ENCODE peak calls at places on chromosomes 5 and 9, in eight cellular contexts. B is GM10248, Q is HepG2, K is A549, M is lung, R is HFF-Myc, Y is transverse colon, D is left ventricle myocardium inferior. A is an unnamed sample.

GRCh38 chr5:26649000-26649399 is 389.4 kb downstream of the CDH9 start:
- DNase-seq in B (no peak), Q (no peak), K (no peak), M (no peak), R (no peak), Y (no peak), D (no peak), A (no peak)

GRCh38 chr5:19531374-19531952 is 456.5 kb downstream of the CDH18 start:
- DNase-seq in B (no peak), Q (no peak), K (no peak), M (no peak), R (no peak), Y (no peak), D (no peak), A (no peak)

GRCh38 chr5:98341711-98342042 is 431.8 kb upstream of the RGMB start:
- DNase-seq in B (no peak), Q (no peak), K (no peak), M (no peak), R (no peak), Y (no peak), D (no peak), A (no peak)

GRCh38 chr5:378301-378891 is 56.9 kb downstream of the AHRR start:
- DNase-seq in B (no peak), Q (no peak), K (no peak), M (no peak), R (no peak), Y (peak), D (no peak), A (no peak)

GRCh38 chr9:3848445-3849114 is 322.8 kb upstream of the RFX3 start:
- DNase-seq in B (no peak), Q (peak), K (peak), M (no peak), R (no peak), Y (no peak), D (no peak), A (no peak)

GRCh38 chr9:114238919-114239879 is 83.7 kb upstream of the ORM1 start:
- DNase-seq in B (no peak), Q (peak), K (peak), M (no peak), R (peak), Y (no peak), D (no peak), A (peak)

GRCh38 chr5:100900142-100900795 is 2.8 kb downstream of the ST8SIA4 start:
- DNase-seq in B (no peak), Q (no peak), K (peak), M (peak), R (no peak), Y (peak), D (peak), A (no peak)

GRCh38 chr9:114396558-114397218 is 8.9 kb upstream of the AKNA start:
- DNase-seq in B (no peak), Q (peak), K (peak), M (peak), R (no peak), Y (no peak), D (no peak), A (no peak)

GRCh38 chr5:137570070-137570469 is 70.9 kb upstream of the SPOCK1 start:
- DNase-seq in B (no peak), Q (no peak), K (no peak), M (no peak), R (no peak), Y (no peak), D (no peak), A (no peak)

GRCh38 chr5:66252849-66253248 is 108.7 kb downstream of the SREK1 start:
- DNase-seq in B (no peak), Q (no peak), K (no peak), M (no peak), R (no peak), Y (no peak), D (no peak), A (no peak)

GRCh38 chr9:88460583-88461332 is 72.5 kb downstream of the SPIN1 start:
- DNase-seq in B (no peak), Q (no peak), K (peak), M (no peak), R (no peak), Y (no peak), D (no peak), A (no peak)

GRCh38 chr5:66877843-66878242 is 281.6 kb downstream of the MAST4 start:
- DNase-seq in B (no peak), Q (no peak), K (peak), M (no peak), R (no peak), Y (no peak), D (no peak), A (no peak)

GRCh38 chr5:138274189-138274853 is at the start of gene GFRA3:
- DNase-seq in B (peak), Q (no peak), K (no peak), M (no peak), R (no peak), Y (no peak), D (no peak), A (no peak)

GRCh38 chr5:35860686-35861085 is 4.0 kb downstream of the IL7R start:
- DNase-seq in B (no peak), Q (no peak), K (no peak), M (no peak), R (no peak), Y (no peak), D (no peak), A (no peak)

GRCh38 chr5:52754051-52754450 is 33.7 kb upstream of the ITGA1 start:
- DNase-seq in B (no peak), Q (no peak), K (no peak), M (no peak), R (no peak), Y (no peak), D (no peak), A (no peak)

GRCh38 chr5:124867064-124867707 is 120.7 kb upstream of the ZNF608 start:
- DNase-seq in B (no peak), Q (no peak), K (no peak), M (no peak), R (peak), Y (no peak), D (no peak), A (no peak)

GRCh38 chr5:157860898-157861894 is 2.3 kb upstream of the CLINT1 start:
- DNase-seq in B (peak), Q (peak), K (no peak), M (no peak), R (no peak), Y (peak), D (no peak), A (no peak)

GRCh38 chr5:4563400-4563799 is 576.7 kb upstream of the ADAMTS16 start:
- DNase-seq in B (no peak), Q (no peak), K (peak), M (no peak), R (no peak), Y (no peak), D (no peak), A (no peak)

GRCh38 chr9:86948153-86948929 is 1.0 kb upstream of the GAS1 start:
- DNase-seq in B (peak), Q (peak), K (peak), M (peak), R (no peak), Y (peak), D (peak), A (no peak)

GRCh38 chr5:558871-559503 is 34.7 kb upstream of the SLC9A3 start:
- DNase-seq in B (no peak), Q (no peak), K (no peak), M (no peak), R (no peak), Y (no peak), D (no peak), A (no peak)

GRCh38 chr5:94575196-94575595 is 43.2 kb downstream of the KIAA0825 start:
- DNase-seq in B (no peak), Q (no peak), K (no peak), M (no peak), R (no peak), Y (no peak), D (no peak), A (no peak)

GRCh38 chr5:143244990-143245389 is 158.5 kb downstream of the NR3C1 start:
- DNase-seq in B (no peak), Q (no peak), K (no peak), M (no peak), R (no peak), Y (no peak), D (no peak), A (no peak)

GRCh38 chr5:72597456-72597948 is 90.3 kb upstream of the ZNF366 start:
- DNase-seq in B (no peak), Q (no peak), K (peak), M (no peak), R (peak), Y (no peak), D (no peak), A (no peak)

GRCh38 chr5:1521054-1521453 is 2.7 kb downstream of the LPCAT1 start:
- DNase-seq in B (no peak), Q (no peak), K (no peak), M (peak), R (no peak), Y (peak), D (no peak), A (peak)

GRCh38 chr5:132777209-132778069 is at the start of gene SEPTIN8:
- DNase-seq in B (peak), Q (no peak), K (peak), M (no peak), R (no peak), Y (peak), D (peak), A (peak)

GRCh38 chr9:112142420-112142819 is 32.7 kb downstream of the SUSD1 start:
- DNase-seq in B (no peak), Q (no peak), K (no peak), M (no peak), R (no peak), Y (no peak), D (no peak), A (no peak)

GRCh38 chr5:69414885-69415583 is at the start of gene MARVELD2:
- DNase-seq in B (peak), Q (peak), K (peak), M (peak), R (no peak), Y (peak), D (peak), A (no peak)

GRCh38 chr5:148735301-148735700 is 81.0 kb upstream of the HTR4 start:
- DNase-seq in B (no peak), Q (no peak), K (no peak), M (no peak), R (no peak), Y (no peak), D (no peak), A (no peak)

GRCh38 chr9:130857864-130858730 is 23.0 kb downstream of the ABL1 start:
- DNase-seq in B (no peak), Q (no peak), K (no peak), M (no peak), R (no peak), Y (peak), D (peak), A (no peak)

GRCh38 chr5:38719403-38719802 is 126.4 kb upstream of the OSMR start:
- DNase-seq in B (no peak), Q (no peak), K (no peak), M (no peak), R (no peak), Y (no peak), D (no peak), A (no peak)

GRCh38 chr9:69207503-69207902 is 33.4 kb downstream of the TJP2 start:
- DNase-seq in B (no peak), Q (no peak), K (no peak), M (no peak), R (no peak), Y (no peak), D (peak), A (no peak)

GRCh38 chr5:41722359-41722950 is 147.8 kb downstream of the OXCT1 start:
- DNase-seq in B (no peak), Q (no peak), K (no peak), M (no peak), R (no peak), Y (no peak), D (no peak), A (no peak)

GRCh38 chr5:146962801-146963355 is 84.3 kb upstream of the PPP2R2B start:
- DNase-seq in B (no peak), Q (no peak), K (peak), M (no peak), R (no peak), Y (no peak), D (no peak), A (no peak)

GRCh38 chr5:165705960-165706359 is 2200.5 kb downstream of the MAT2B start:
- DNase-seq in B (no peak), Q (no peak), K (no peak), M (no peak), R (no peak), Y (no peak), D (no peak), A (no peak)

GRCh38 chr9:88920645-88921044 is 70.6 kb upstream of the S1PR3 start:
- DNase-seq in B (no peak), Q (no peak), K (peak), M (no peak), R (no peak), Y (no peak), D (no peak), A (no peak)

GRCh38 chr5:89343666-89344065 is 460.7 kb upstream of the MEF2C start:
- DNase-seq in B (peak), Q (no peak), K (no peak), M (peak), R (no peak), Y (peak), D (no peak), A (no peak)

GRCh38 chr9:33192493-33193245 is 25.5 kb upstream of the B4GALT1 start:
- DNase-seq in B (no peak), Q (no peak), K (no peak), M (no peak), R (no peak), Y (no peak), D (no peak), A (no peak)

GRCh38 chr5:88081877-88082276 is 186.8 kb downstream of the TMEM161B start:
- DNase-seq in B (no peak), Q (no peak), K (no peak), M (no peak), R (no peak), Y (no peak), D (no peak), A (no peak)

GRCh38 chr9:110844121-110844520 is 175.5 kb downstream of the MUSK start:
- DNase-seq in B (no peak), Q (no peak), K (no peak), M (no peak), R (no peak), Y (no peak), D (no peak), A (no peak)

GRCh38 chr5:93191016-93191415 is 390.0 kb downstream of the NR2F1-AS1 start:
- DNase-seq in B (no peak), Q (no peak), K (no peak), M (no peak), R (no peak), Y (no peak), D (no peak), A (no peak)

DNA sequence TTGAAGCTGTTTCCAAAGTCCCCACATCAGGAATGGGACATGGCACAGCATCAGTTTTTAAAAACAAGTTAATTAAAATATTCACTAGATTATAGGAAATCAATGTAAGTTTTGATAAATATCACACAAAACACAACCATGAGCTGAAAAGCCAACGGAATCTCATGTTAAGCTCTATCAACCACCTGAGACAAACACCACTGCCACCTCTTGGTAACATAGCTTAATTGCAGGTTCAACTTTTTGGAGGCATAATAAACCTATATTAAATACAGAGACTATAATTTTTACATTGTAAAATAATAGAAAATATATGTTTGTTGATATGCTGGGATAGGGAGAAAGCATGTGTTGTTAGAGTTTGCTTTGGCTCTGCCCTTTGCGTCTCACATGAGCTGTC is 126.1 kb downstream of the SV2C start:
- DNase-seq in B (no peak), Q (no peak), K (peak), M (no peak), R (no peak), Y (no peak), D (no peak), A (no peak)
- TF ChIP-seq CTCF in B (no peak), Q (no peak), K (peak), M (no peak), R (peak), Y (no peak), D (no peak), A (peak)

DNA sequence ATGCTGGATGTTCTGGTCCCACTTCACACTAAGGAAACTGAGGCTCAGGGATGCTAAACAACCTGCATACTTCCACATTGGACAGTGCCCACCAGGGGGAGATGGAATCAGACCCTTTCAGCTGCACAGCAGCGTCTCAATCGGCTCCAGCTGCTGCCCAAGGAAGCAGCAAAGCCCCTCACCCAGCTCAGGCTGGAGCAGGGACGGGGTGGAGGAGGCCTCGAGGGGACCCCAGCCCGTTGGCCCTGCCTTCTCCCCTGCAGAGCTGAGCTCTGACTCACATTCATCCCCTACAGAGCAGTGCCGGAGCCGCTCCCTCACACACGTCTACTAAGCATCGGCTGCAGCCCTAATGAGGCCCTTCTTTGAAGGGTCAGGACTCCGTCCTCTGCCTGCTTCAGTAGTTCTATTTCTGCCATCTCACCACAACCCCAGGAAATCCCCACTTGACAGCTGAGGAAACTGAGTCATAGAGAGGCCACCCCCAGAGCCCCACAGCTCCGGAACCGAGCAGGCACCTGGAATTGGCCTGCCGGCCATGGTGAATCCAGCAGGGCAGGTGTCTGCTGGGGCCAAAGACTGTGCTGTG is 21.5 kb upstream of the SUSD3 start:
- DNase-seq in B (no peak), Q (no peak), K (no peak), M (no peak), R (no peak), Y (no peak), D (no peak), A (no peak)
- TF ChIP-seq CTCF in B (no peak), Q (peak), K (no peak), M (no peak), R (no peak), Y (no peak), D (no peak), A (no peak)

DNA sequence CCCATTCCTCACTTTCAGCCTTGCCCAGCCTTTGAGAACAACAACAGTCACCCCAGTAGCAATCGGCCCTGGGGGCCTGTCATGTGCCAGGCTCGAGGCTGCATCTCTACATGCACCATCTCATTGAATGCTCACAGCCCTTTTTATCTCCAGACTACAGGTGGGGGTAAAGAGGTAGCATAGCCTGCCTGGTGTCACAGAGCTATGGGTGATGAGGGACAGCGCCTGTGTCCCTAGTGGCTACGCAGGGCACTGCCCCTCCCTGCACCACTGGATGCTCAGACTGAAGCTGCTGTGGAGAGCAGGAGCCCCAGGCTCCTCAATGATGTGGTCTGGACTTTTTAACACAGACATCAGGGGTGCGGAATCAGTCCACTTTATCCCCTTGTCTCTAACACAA is 2.8 kb downstream of the CAMK2A start:
- DNase-seq in B (no peak), Q (peak), K (peak), M (no peak), R (no peak), Y (no peak), D (no peak), A (no peak)
- TF ChIP-seq CTCF in B (peak), Q (peak), K (peak), M (no peak), R (peak), Y (peak), D (peak), A (peak)

GRCh38 chr5:173057062-173057924 is 1.1 kb downstream of the CREBRF start:
- DNase-seq in B (peak), Q (peak), K (peak), M (peak), R (peak), Y (peak), D (peak), A (peak)
- TF ChIP-seq CTCF in B (no peak), Q (no peak), K (no peak), M (no peak), R (peak), Y (peak), D (no peak), A (no peak)